ENCODE peak calls at places on chromosomes 12 and 14, in four cellular contexts. V is aorta; L is stimulated activated CD4-positive, alpha-beta T cell treated with anti-CD3 and anti-CD28 coated beads, Interleukin-2, amount 100 ng/mL, for 24 hours; R is stimulated activated naive B cell treated with anti-CD40 and anti-IgM and Interleukin-4, amounts not matched to agents 10 μg/mL and 1 μg/mL and 100 μg/mL, for 72 hours. Q is an unnamed sample.

GRCh38 chr12:6791931-6792520 is 2.7 kb downstream of the CD4 start:
- DNase-seq in V (no peak), L (no peak), R (no peak), Q (no peak)

GRCh38 chr14:56244138-56244789 is 126.1 kb downstream of the PELI2 start:
- DNase-seq in V (no peak), L (no peak), R (no peak), Q (no peak)

GRCh38 chr12:63955831-63956685 is 111.6 kb downstream of the SRGAP1 start:
- DNase-seq in V (no peak), L (no peak), R (no peak), Q (no peak)

GRCh38 chr14:73567951-73568885 is 795 bp upstream of the ACOT2 start:
- DNase-seq in V (no peak), L (peak; percentile 33), R (no peak), Q (no peak)

GRCh38 chr12:12804432-12804886 is 8.7 kb upstream of the DDX47 start:
- DNase-seq in V (no peak), L (no peak), R (no peak), Q (no peak)

GRCh38 chr14:61749867-61750266 is 12.4 kb upstream of the SNAPC1 start:
- DNase-seq in V (no peak), L (no peak), R (no peak), Q (no peak)

GRCh38 chr12:84165998-84166571 is 746.5 kb downstream of the SLC6A15 start:
- DNase-seq in V (no peak), L (no peak), R (no peak), Q (no peak)

GRCh38 chr14:100540141-100540925 is 46.9 kb downstream of the BEGAIN start:
- DNase-seq in V (peak; percentile 38), L (no peak), R (no peak), Q (peak; percentile 82)

GRCh38 chr12:53065975-53066593 is 13.1 kb downstream of the SPRYD3 start:
- DNase-seq in V (peak; percentile 86), L (peak; percentile 77), R (no peak), Q (peak; percentile 82)

GRCh38 chr14:51547260-51547659 is 104.5 kb upstream of the FRMD6 start:
- DNase-seq in V (peak; percentile 62), L (no peak), R (no peak), Q (no peak)

GRCh38 chr12:69097619-69098368 is 141.6 kb upstream of the CPSF6 start:
- DNase-seq in V (no peak), L (no peak), R (no peak), Q (no peak)

GRCh38 chr12:103558879-103559278 is 28.2 kb upstream of the STAB2 start:
- DNase-seq in V (no peak), L (no peak), R (no peak), Q (no peak)

GRCh38 chr12:131085816-131086591 is 132.3 kb downstream of the ADGRD1 start:
- DNase-seq in V (peak; percentile 40), L (peak; percentile 6), R (no peak), Q (peak; percentile 67)

GRCh38 chr12:53869500-53869899 is 69.1 kb upstream of the HOXC13 start:
- DNase-seq in V (no peak), L (no peak), R (no peak), Q (no peak)

GRCh38 chr12:113978080-113978479 is 12.0 kb upstream of the RBM19 start:
- DNase-seq in V (no peak), L (no peak), R (no peak), Q (no peak)

GRCh38 chr12:68080577-68080976 is 79.0 kb downstream of the IFNG start:
- DNase-seq in V (no peak), L (no peak), R (no peak), Q (no peak)

GRCh38 chr12:125610292-125610691 is 545.1 kb downstream of the AACS start:
- DNase-seq in V (no peak), L (no peak), R (no peak), Q (no peak)

GRCh38 chr12:97801471-97802045 is 339.0 kb downstream of the RMST start:
- DNase-seq in V (no peak), L (no peak), R (no peak), Q (no peak)

GRCh38 chr12:3641428-3641883 is 111.5 kb downstream of the CRACR2A start:
- DNase-seq in V (no peak), L (no peak), R (no peak), Q (no peak)

GRCh38 chr14:84071061-84071460 is 1458.9 kb upstream of the FLRT2 start:
- DNase-seq in V (no peak), L (no peak), R (no peak), Q (no peak)

GRCh38 chr14:88516742-88517418 is 37.9 kb downstream of the PTPN21 start:
- DNase-seq in V (no peak), L (no peak), R (no peak), Q (no peak)